ENCODE peak calls at places on chromosomes 3 and 15, in six cellular contexts. E, A, I, G, V and C are unnamed samples. For H3K4me1, the result is how much of the 10 kb centered on the place peaks cover.

GRCh38 chr15:40763801-40764765 is at the start of gene GCHFR:
- DNase-seq in E (peak), G (peak), I (peak), A (no peak), V (peak), C (peak)

GRCh38 chr3:3403700-3404099 is 224.2 kb upstream of the CRBN start:
- DNase-seq in E (no peak), G (no peak), I (no peak), V (no peak), A (no peak), C (no peak)

GRCh38 chr3:107985496-107985895 is 105.3 kb downstream of the CD47 start:
- DNase-seq in V (no peak), E (no peak), G (no peak), I (no peak), A (no peak), C (no peak)

GRCh38 chr3:38136272-38136806 is 588 bp downstream of the ACAA1 start:
- DNase-seq in V (no peak), I (no peak), G (no peak), A (no peak), E (no peak), C (peak)

GRCh38 chr3:133038731-133039398 is 674 bp downstream of the TMEM108 start:
- DNase-seq in I (no peak), A (no peak), E (peak), G (no peak), V (peak), C (no peak)

GRCh38 chr3:126035362-126036050 is 48.4 kb downstream of the SLC41A3 start:
- DNase-seq in E (no peak), V (no peak), A (no peak), I (no peak), G (no peak), C (no peak)

GRCh38 chr15:25568751-25569150 is 129.9 kb upstream of the UBE3A start:
- DNase-seq in E (no peak), G (no peak), I (no peak), V (peak), A (peak), C (no peak)

GRCh38 chr3:36514171-36514570 is 133.9 kb downstream of the STAC start:
- DNase-seq in G (no peak), V (no peak), E (no peak), I (no peak), A (no peak), C (no peak)

GRCh38 chr3:172046268-172046915 is 7.0 kb downstream of the FNDC3B start:
- DNase-seq in I (no peak), A (no peak), V (no peak), E (no peak), G (no peak), C (no peak)

GRCh38 chr3:184015381-184016019 is 2.2 kb downstream of the ABCC5 start:
- DNase-seq in E (peak), I (no peak), G (no peak), A (peak), V (no peak), C (no peak)

GRCh38 chr3:55621648-55622047 is 134.5 kb upstream of the WNT5A start:
- DNase-seq in E (no peak), I (no peak), A (no peak), V (no peak), G (no peak), C (no peak)

GRCh38 chr3:55624238-55624637 is 137.1 kb upstream of the WNT5A start:
- DNase-seq in G (no peak), I (no peak), A (no peak), E (no peak), V (no peak), C (no peak)

GRCh38 chr3:55623786-55624185 is 136.7 kb upstream of the WNT5A start:
- DNase-seq in V (no peak), I (no peak), G (no peak), A (no peak), E (no peak), C (no peak)

GRCh38 chr3:55622116-55622515 is 135.0 kb upstream of the WNT5A start:
- DNase-seq in A (no peak), E (no peak), V (no peak), G (no peak), I (no peak), C (no peak)

DNA sequence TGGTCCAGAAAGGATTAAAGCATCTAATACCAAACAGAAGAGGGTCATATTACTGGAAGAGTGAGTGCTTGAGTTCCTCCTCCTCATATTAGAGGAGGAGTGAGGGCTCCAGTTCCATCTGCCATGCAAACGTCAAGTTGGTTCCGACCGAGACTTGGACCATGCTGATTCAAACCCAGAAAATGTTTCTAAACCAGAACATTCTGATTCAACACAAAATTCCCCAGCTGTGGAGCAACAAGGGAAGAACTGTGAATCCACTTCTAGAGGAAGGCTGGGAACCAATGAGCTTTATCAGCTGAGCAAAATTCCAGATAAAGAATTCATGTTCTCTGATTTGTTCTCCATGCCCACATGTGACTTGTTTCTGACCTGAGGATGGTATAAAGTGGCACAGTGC is 135.6 kb upstream of the WNT5A start:
- DNase-seq in G (no peak), E (no peak), A (no peak), I (no peak), V (no peak), C (no peak)
- H3K4me1 ChIP-seq in G (under half), E (under half), A (under half), I (under half), V (under half), C (under half)

GRCh38 chr3:58215317-58216025 is 4.7 kb upstream of the DNASE1L3 start:
- DNase-seq in V (no peak), I (peak), A (no peak), G (no peak), E (no peak), C (no peak)

GRCh38 chr3:58216496-58217197 is 5.9 kb upstream of the DNASE1L3 start:
- DNase-seq in V (no peak), A (no peak), G (no peak), E (no peak), I (peak), C (no peak)

GRCh38 chr3:58217209-58217811 is 6.5 kb upstream of the DNASE1L3 start:
- DNase-seq in V (peak), I (peak), E (peak), A (peak), G (peak), C (peak)

GRCh38 chr3:58210761-58211477 is at the start of gene DNASE1L3:
- DNase-seq in G (no peak), I (peak), V (no peak), E (no peak), A (no peak), C (no peak)

DNA sequence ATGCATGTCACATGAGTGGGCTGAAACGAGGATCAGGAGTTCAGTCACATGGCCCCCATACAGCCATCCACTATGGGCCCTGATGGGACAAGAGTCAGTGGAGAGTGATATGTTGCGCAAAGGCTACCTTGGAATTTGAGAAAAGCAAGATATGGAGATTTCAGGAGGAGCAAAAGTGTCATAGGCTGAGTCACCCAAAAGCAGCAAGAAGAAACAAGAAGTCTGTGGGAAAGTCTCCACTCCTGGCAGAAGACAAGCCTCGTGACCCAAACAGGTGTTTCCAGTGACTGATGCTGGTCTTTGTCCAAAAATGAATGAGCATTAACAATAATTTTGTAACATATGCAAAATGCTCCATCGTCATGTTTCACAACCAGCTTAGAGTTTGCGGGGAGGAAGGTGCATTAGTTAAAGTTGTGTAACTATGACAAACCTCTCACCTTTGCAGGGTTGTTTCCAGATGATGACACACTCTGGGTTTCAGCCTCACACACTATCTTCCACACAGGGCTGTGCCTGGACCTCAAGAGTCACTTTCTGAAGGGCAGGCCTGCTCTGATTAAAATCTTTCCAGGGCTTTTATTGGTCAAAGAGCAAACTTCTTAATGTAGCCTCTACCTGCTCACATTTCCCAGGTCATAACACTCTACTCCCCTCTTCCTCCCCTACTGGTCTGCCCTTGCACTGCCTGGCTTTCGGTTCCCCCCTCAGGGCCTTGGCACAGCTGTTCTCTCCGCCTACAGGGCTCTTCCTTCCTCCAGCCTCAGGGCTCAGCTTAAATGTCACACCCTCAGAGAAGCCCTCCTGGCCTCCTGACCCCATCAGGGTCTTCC is 3.9 kb upstream of the DNASE1L3 start:
- DNase-seq in G (no peak), E (no peak), I (peak), A (no peak), V (no peak), C (no peak)
- H3K4me1 ChIP-seq in G (under half), E (under half), I (half or more), A (under half), V (under half), C (under half)

GRCh38 chr15:39236375-39236774 is 344.5 kb upstream of the THBS1 start:
- DNase-seq in G (no peak), A (no peak), V (no peak), E (no peak), I (no peak), C (no peak)
- H3K4me1 ChIP-seq in G (under half), A (under half), V (under half), E (under half), I (under half), C (under half)

GRCh38 chr3:14435175-14436011 is 33.0 kb downstream of the SLC6A6 start:
- DNase-seq in E (no peak), V (no peak), A (no peak), I (no peak), G (peak), C (no peak)
- H3K4me1 ChIP-seq in E (half or more), V (under half), A (half or more), I (half or more), G (half or more), C (half or more)

GRCh38 chr15:89141885-89142284 is 53.6 kb downstream of the ABHD2 start:
- DNase-seq in V (no peak), I (no peak), E (no peak), A (no peak), G (no peak), C (no peak)
- H3K4me1 ChIP-seq in V (under half), I (under half), E (half or more), A (half or more), G (under half), C (under half)

DNA sequence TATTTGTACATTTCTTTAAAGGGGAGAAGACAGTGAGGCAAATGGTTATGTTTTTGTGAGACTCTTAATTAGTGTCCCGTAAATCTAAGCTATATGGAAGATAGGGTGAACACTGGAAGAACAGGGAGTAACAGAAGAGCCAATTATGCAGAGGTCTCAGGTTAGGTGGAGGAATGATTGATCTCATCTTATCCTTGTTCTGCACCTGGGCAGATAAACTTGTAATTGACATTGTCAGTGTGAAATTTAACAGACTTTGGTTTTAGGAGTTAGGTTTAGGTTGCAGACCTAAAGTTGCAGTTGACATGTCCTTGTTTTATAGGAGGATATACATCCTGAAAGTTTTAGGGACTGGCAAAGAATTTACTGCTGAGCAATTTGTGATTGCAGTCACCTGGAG is 3.1 kb upstream of the TWF2 start:
- DNase-seq in I (no peak), E (no peak), V (no peak), A (no peak), G (no peak), C (no peak)
- H3K4me1 ChIP-seq in I (half or more), E (under half), V (under half), A (under half), G (under half), C (half or more)

GRCh38 chr3:81013360-81013759 is 748.1 kb downstream of the GBE1 start:
- DNase-seq in G (no peak), V (no peak), A (no peak), I (no peak), E (no peak), C (no peak)
- H3K4me1 ChIP-seq in G (under half), V (under half), A (under half), I (under half), E (under half), C (under half)

GRCh38 chr15:64460737-64461576 is 579 bp downstream of the ZNF609 start:
- DNase-seq in V (peak), I (peak), G (peak), E (no peak), A (peak), C (peak)
- H3K4me1 ChIP-seq in V (under half), I (half or more), G (under half), E (half or more), A (half or more), C (half or more)

GRCh38 chr3:51389423-51390183 is 1.5 kb upstream of the RBM15B start:
- DNase-seq in V (peak), A (no peak), I (peak), E (peak), G (peak), C (peak)
- H3K4me1 ChIP-seq in V (under half), A (half or more), I (half or more), E (under half), G (under half), C (half or more)